ENCODE peak calls at places on chromosomes 4 and X, in six cellular contexts. R is psoas muscle, S is heart right ventricle, Q is brain microvascular endothelial cell, F is stomach, W is pancreas. G is an unnamed sample. For H3K27me3, the result is how much of the 10 kb centered on the place peaks cover.

GRCh38 chrX:68647156-68647957 is at the start of gene STARD8:
- DNase-seq in R (peak), S (peak), Q (peak), F (peak), W (peak), G (no peak)

GRCh38 chr4:128379860-128380259 is 92.2 kb upstream of the PGRMC2 start:
- DNase-seq in R (peak), S (peak), Q (peak), F (peak), W (peak), G (no peak)

GRCh38 chr4:148007303-148007702 is 275.4 kb downstream of the ARHGAP10 start:
- DNase-seq in R (no peak), S (no peak), Q (peak), F (no peak), W (no peak), G (peak)

GRCh38 chr4:523601-524000 is 24.6 kb downstream of the PIGG start:
- DNase-seq in R (no peak), S (no peak), Q (no peak), F (no peak), W (no peak), G (no peak)

GRCh38 chrX:133053854-133054565 is 42.9 kb downstream of the USP26 start:
- DNase-seq in R (no peak), S (no peak), Q (peak), F (no peak), W (no peak), G (peak)

GRCh38 chrX:54930291-54931049 is 9.8 kb downstream of the TRO start:
- DNase-seq in R (no peak), S (no peak), Q (no peak), F (no peak), W (no peak), G (no peak)

GRCh38 chr4:27807207-27807606 is 946.6 kb downstream of the STIM2 start:
- DNase-seq in R (no peak), S (no peak), Q (no peak), F (no peak), W (no peak), G (no peak)

GRCh38 chr4:7691992-7692391 is 247.7 kb downstream of the AFAP1 start:
- DNase-seq in R (peak), S (no peak), Q (no peak), F (no peak), W (no peak), G (no peak)

GRCh38 chr4:78058591-78059523 is 1.7 kb downstream of the FRAS1 start:
- DNase-seq in R (peak), S (peak), Q (peak), F (peak), W (peak), G (peak)

GRCh38 chrX:14050704-14051103 is 21.0 kb upstream of the GEMIN8 start:
- DNase-seq in R (no peak), S (no peak), Q (no peak), F (no peak), W (no peak), G (no peak)

GRCh38 chr4:25827897-25828296 is 34.9 kb downstream of the SEL1L3 start:
- DNase-seq in R (no peak), S (no peak), Q (no peak), F (no peak), W (no peak), G (no peak)

GRCh38 chrX:118347131-118347530 is 1.2 kb downstream of the WDR44 start:
- DNase-seq in R (no peak), S (no peak), Q (peak), F (no peak), W (no peak), G (peak)

GRCh38 chrX:118345045-118345400 is 883 bp upstream of the WDR44 start:
- DNase-seq in R (no peak), S (no peak), Q (no peak), F (no peak), W (no peak), G (no peak)

GRCh38 chrX:118345401-118346257 is at the start of gene WDR44:
- DNase-seq in R (peak), S (peak), Q (peak), F (peak), W (peak), G (peak)

GRCh38 chrX:118348186-118348810 is 2.4 kb downstream of the WDR44 start:
- DNase-seq in R (no peak), S (no peak), Q (no peak), F (no peak), W (no peak), G (no peak)

GRCh38 chrX:118346258-118347094 is 570 bp downstream of the WDR44 start:
- DNase-seq in R (peak), S (peak), Q (peak), F (peak), W (peak), G (no peak)
- TF ChIP-seq CTCF in R (no peak), S (no peak), Q (peak), F (no peak), W (no peak), G (peak)

GRCh38 chrX:30961805-30962204 is 72.8 kb upstream of the TAB3 start:
- DNase-seq in R (no peak), S (no peak), Q (no peak), F (no peak), W (no peak), G (no peak)
- H3K27me3 ChIP-seq in R (under half), S (under half), Q (under half), F (under half), W (under half), G (under half)

GRCh38 chr4:53908661-53909078 is 155.7 kb downstream of the CHIC2 start:
- DNase-seq in R (no peak), S (no peak), Q (peak), F (peak), W (peak), G (peak)

GRCh38 chr4:53907772-53908171 is 156.6 kb downstream of the CHIC2 start:
- DNase-seq in R (no peak), S (no peak), Q (no peak), F (no peak), W (no peak), G (peak)

GRCh38 chr4:53905281-53905934 is 159.0 kb downstream of the CHIC2 start:
- DNase-seq in R (no peak), S (no peak), Q (no peak), F (no peak), W (no peak), G (no peak)

GRCh38 chr4:53906786-53907185 is 157.6 kb downstream of the CHIC2 start:
- DNase-seq in R (no peak), S (no peak), Q (no peak), F (no peak), W (no peak), G (no peak)

DNA sequence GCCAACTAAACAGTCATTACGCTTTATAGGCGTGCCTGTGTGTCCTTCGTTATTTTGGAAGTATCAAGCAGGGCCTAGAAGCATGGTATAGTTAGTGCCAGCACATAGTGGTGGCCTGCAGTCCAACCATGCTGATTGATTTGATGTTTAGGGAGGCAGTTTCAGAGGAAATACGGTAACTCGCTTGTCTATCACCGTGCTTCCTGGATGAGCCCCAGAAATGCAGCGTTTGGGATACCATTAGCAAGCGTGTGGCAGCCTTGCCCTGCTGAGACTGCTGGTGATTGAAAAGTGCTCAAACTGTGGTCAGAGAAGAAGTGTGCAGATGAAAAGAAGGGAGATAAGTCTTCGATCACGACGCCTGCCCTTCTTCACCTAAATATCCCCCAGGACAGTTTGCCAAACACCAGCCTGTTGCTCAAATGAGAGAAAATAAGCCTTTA is 158.4 kb downstream of the CHIC2 start:
- DNase-seq in R (peak), S (peak), Q (peak), F (peak), W (peak), G (peak)
- H3K4me3 ChIP-seq in R (peak), S (peak), Q (peak), F (peak), W (no peak), G (no peak)

DNA sequence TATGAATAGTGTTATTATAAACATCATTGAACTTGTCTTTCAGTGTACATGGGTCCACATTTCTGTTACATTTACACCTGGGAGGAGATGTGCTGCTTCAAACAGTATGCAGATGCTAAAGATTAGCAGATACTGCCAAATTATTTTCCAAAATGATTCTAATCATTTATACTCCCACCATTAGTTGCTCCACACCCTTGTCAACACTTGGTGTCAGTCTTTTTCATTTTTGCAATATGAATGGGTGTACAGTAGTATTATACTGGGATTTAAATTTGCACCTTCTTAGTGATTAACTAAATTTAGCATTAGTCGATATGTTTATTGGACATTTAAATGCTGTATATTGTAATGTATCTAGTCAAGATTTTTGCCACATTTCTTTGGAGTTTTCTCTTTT is 131.6 kb upstream of the GRID2 start:
- DNase-seq in R (no peak), S (no peak), Q (no peak), F (no peak), W (no peak), G (peak)
- TF ChIP-seq CTCF in R (no peak), S (no peak), Q (peak), F (no peak), W (no peak), G (no peak)

DNA sequence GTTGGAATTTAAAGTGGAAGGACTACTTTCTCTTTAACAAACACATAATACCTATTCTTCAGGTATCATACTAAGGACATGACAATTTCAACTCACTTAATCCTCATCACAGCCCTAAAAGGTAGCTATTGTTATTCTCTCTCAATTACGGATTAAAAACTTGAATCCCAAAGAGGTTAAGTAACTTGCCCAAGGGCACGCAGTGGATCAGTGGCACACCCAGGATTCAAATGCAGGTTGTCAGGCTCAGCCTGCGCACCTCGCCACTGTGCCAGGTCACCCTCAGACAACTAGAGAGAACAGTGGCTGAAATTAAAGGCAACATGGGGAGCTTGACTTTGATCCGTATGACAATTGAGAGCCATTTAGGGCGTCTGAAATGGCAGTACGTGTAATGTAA is 67.6 kb downstream of the MFAP3L start:
- DNase-seq in R (no peak), S (no peak), Q (no peak), F (no peak), W (no peak), G (no peak)
- H3K27me3 ChIP-seq in R (under half), S (under half), Q (under half), F (under half), W (under half), G (under half)

DNA sequence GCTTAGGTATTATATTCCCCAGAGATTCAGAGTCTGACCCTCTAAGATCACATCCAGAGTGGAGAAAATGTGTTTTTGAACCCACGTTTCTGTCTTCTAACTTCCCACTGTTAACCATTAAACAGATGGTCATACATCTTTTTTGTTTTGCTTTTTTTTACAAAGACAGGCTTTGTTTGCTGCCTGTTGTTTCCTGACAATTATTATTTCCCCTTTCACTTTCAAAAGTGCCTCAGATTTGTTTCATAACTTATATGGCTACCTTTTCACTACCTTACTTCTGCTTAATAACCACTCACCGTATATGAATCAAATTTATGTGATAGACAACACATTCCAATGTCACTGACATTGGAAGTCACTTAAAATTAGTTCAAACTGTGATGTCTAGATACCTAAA is 142.2 kb downstream of the HS3ST1 start:
- DNase-seq in R (no peak), S (no peak), Q (no peak), F (no peak), W (no peak), G (no peak)
- H3K4me3 ChIP-seq in R (no peak), S (no peak), Q (no peak), F (no peak), W (no peak), G (no peak)

G was measured in bronchial epithelial cell.